ENCODE peak calls at places on chromosomes 6 and 20, in six cellular contexts. K is CD8-positive, alpha-beta memory T cell; D is activated CD4-positive, alpha-beta memory T cell treated with anti-CD3 and anti-CD28 coated beads for 36 hours; C is MM.1S; M is GM03348; V is posterior cingulate gyrus. X is an unnamed sample.

GRCh38 chr6:147578883-147579282 is 70.4 kb downstream of the SAMD5 start:
- DNase-seq in M (no peak), D (no peak), K (no peak), V (no peak), C (no peak), X (no peak)

GRCh38 chr6:82957171-82957894 is 108.3 kb downstream of the UBE3D start:
- DNase-seq in M (peak), D (no peak), K (no peak), V (no peak), C (no peak), X (no peak)

GRCh38 chr20:9025643-9026042 is 43.2 kb upstream of the PLCB4 start:
- DNase-seq in D (no peak), C (no peak), M (peak), K (no peak), V (no peak), X (no peak)

GRCh38 chr20:10077081-10077471 is 42.3 kb downstream of the ANKEF1 start:
- DNase-seq in M (no peak), K (no peak), V (no peak), D (peak), C (no peak), X (no peak)

GRCh38 chr6:24949020-24949569 is 13.3 kb upstream of the RIPOR2 start:
- DNase-seq in C (peak), M (no peak), D (peak), K (peak), V (no peak), X (no peak)

GRCh38 chr6:137728386-137729349 is 138.4 kb upstream of the TNFAIP3 start:
- DNase-seq in K (no peak), D (no peak), V (no peak), C (no peak), M (peak), X (peak)

GRCh38 chr6:44304282-44305199 is 8.6 kb downstream of the AARS2 start:
- DNase-seq in C (peak), K (peak), V (peak), M (peak), D (peak), X (peak)

GRCh38 chr6:136846046-136846445 is 23.7 kb downstream of the PEX7 start:
- DNase-seq in D (peak), M (peak), V (no peak), K (peak), C (peak), X (peak)

GRCh38 chr6:30876039-30876730 is 8.1 kb upstream of the DDR1 start:
- DNase-seq in C (no peak), M (no peak), K (no peak), V (no peak), D (no peak), X (peak)

GRCh38 chr6:26478100-26478984 is 20.6 kb downstream of the BTN2A1 start:
- DNase-seq in V (no peak), C (no peak), D (no peak), M (no peak), K (no peak), X (no peak)

GRCh38 chr6:30790734-30791383 is 46.5 kb upstream of the IER3 start:
- DNase-seq in K (no peak), C (no peak), M (no peak), V (peak), D (no peak), X (no peak)

GRCh38 chr6:145073811-145074210 is 661.5 kb downstream of the EPM2A start:
- DNase-seq in M (no peak), V (no peak), K (no peak), C (no peak), D (no peak), X (no peak)

GRCh38 chr20:1685304-1686052 is 27.9 kb upstream of the SIRPG start:
- DNase-seq in V (no peak), D (no peak), C (no peak), K (no peak), M (no peak), X (no peak)

GRCh38 chr20:38337561-38338140 is 8.6 kb upstream of the LBP start:
- DNase-seq in D (peak), V (no peak), C (no peak), M (no peak), K (no peak), X (peak)

GRCh38 chr20:51233345-51233744 is 210.4 kb upstream of the KCNG1 start:
- DNase-seq in C (no peak), M (no peak), D (no peak), V (no peak), K (no peak), X (no peak)

GRCh38 chr6:37588745-37589139 is 89.0 kb upstream of the CCDC167 start:
- DNase-seq in C (no peak), D (no peak), M (no peak), K (no peak), V (no peak), X (no peak)

GRCh38 chr6:43933111-43933885 is 163.3 kb downstream of the VEGFA start:
- DNase-seq in V (peak), M (no peak), D (no peak), C (no peak), K (no peak), X (no peak)

GRCh38 chr6:109021870-109022269 is 72.8 kb downstream of the SESN1 start:
- DNase-seq in D (no peak), V (no peak), M (no peak), K (no peak), C (no peak), X (no peak)

GRCh38 chr6:155274106-155274505 is 10.3 kb downstream of the CLDN20 start:
- DNase-seq in K (no peak), D (no peak), M (peak), C (no peak), V (no peak), X (no peak)

GRCh38 chr20:45828589-45828988 is 1.5 kb upstream of the TNNC2 start:
- DNase-seq in C (no peak), M (no peak), K (no peak), D (no peak), V (no peak), X (no peak)

GRCh38 chr20:6626805-6627204 is 140.7 kb upstream of the BMP2 start:
- DNase-seq in V (no peak), D (no peak), M (no peak), K (no peak), C (no peak), X (no peak)

GRCh38 chr6:63745784-63746183 is 110.2 kb downstream of the PHF3 start:
- DNase-seq in V (no peak), C (no peak), M (no peak), D (no peak), K (no peak), X (no peak)

X was measured in Ammon's horn.